ENCODE peak calls at places on chromosome 7, in four cellular contexts. C is suprapubic skin, B is lower lobe of right lung, D is breast epithelium. J is an unnamed sample.

GRCh38 chr7:23696916-23697441 is 13.0 kb upstream of the STK31 start:
- DNase-seq in B (peak; percentile 75), C (no peak), D (no peak), J (peak; percentile 58)

GRCh38 chr7:148492157-148492860 is 98.3 kb upstream of the C7orf33 start:
- DNase-seq in B (no peak), C (no peak), D (no peak), J (no peak)

GRCh38 chr7:46764100-46764941 is 817.6 kb downstream of the TNS3 start:
- DNase-seq in D (no peak), C (no peak), B (no peak), J (peak; percentile 98)

GRCh38 chr7:46932656-46933424 is 649.1 kb downstream of the TNS3 start:
- DNase-seq in D (peak; percentile 44), C (peak; percentile 67), B (no peak), J (peak; percentile 94)

GRCh38 chr7:99375070-99375807 is 709 bp downstream of the ARPC1B start:
- DNase-seq in D (no peak), C (peak; percentile 89), B (peak; percentile 89), J (peak; percentile 87)

GRCh38 chr7:137670521-137671064 is 176.2 kb downstream of the DGKI start:
- DNase-seq in C (no peak), B (no peak), D (no peak), J (peak; percentile 92)

GRCh38 chr7:134527979-134528371 is 608 bp downstream of the AKR1B10 start:
- DNase-seq in D (no peak), C (no peak), B (no peak), J (peak; percentile 82)

GRCh38 chr7:45421826-45422225 is 152.3 kb upstream of the ADCY1 start:
- DNase-seq in D (no peak), C (no peak), B (no peak), J (no peak)

GRCh38 chr7:824106-824505 is 8.2 kb upstream of the SUN1 start:
- DNase-seq in B (no peak), C (no peak), D (no peak), J (peak; percentile 22)

GRCh38 chr7:71414490-71414889 is 282.5 kb downstream of the GALNT17 start:
- DNase-seq in C (peak; percentile 67), D (peak; percentile 19), B (no peak), J (no peak)

GRCh38 chr7:43879477-43879876 is 10.2 kb upstream of the MRPS24 start:
- DNase-seq in D (no peak), B (no peak), C (no peak), J (peak; percentile 94)

DNA sequence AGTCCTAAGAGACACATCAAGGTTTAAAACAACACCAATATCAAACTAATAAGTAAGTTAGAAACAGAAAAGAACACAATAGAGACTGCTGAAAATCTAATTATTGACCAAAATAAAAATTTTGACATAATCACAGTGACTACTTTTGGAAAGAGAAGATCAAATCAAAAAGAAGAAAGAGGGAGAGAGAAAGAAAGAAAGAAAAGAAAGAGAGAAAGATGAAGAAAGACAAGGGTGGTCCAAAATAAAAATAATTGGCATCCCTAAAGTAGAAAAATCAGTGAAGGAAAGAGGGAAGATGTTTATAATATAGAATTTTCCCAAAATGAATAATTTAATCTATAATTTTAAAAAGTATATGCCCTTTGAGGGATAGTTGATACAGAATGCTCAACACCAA is 118.8 kb upstream of the VIPR2 start:
- DNase-seq in C (no peak), D (no peak), B (no peak), J (no peak)
- H3K9me3 ChIP-seq in C (no peaks in the 10 kb centered on the region), D (no peaks in the 10 kb centered on the region), B (peaks cover 8% of the 10 kb centered on the region), J (no peaks in the 10 kb centered on the region)

GRCh38 chr7:13797545-13797944 is 191.9 kb downstream of the ETV1 start:
- DNase-seq in D (no peak), B (no peak), C (no peak), J (no peak)

GRCh38 chr7:13801669-13802068 is 187.8 kb downstream of the ETV1 start:
- DNase-seq in D (no peak), C (no peak), B (no peak), J (no peak)

GRCh38 chr7:13800694-13801448 is 188.6 kb downstream of the ETV1 start:
- DNase-seq in B (no peak), D (no peak), C (no peak), J (peak; percentile 93)

GRCh38 chr7:13802651-13803050 is 186.8 kb downstream of the ETV1 start:
- DNase-seq in B (no peak), C (no peak), D (no peak), J (no peak)

DNA sequence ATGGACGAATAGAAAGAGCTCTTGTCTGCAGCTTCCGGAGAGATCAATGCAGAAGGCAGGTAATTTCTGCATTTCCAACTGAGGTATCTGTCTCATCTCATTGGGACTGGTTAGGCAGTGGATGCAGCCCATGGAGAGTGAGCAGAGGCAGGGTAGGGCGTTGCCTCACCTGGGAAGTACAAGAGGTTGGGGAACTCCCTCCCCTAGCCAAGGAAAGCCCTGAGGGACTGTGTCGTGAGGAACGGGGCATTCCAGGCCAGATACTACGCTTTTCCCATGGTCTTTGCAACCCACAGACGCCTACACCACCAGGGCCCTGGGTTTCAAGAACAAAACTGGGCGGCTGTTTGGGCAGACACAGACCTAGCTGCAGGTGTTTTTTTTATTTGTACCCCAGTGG is 186.3 kb downstream of the ETV1 start:
- DNase-seq in B (no peak), D (no peak), C (no peak), J (no peak)
- H3K9me3 ChIP-seq in B (no peaks in the 10 kb centered on the region), D (no peaks in the 10 kb centered on the region), C (no peaks in the 10 kb centered on the region), J (no peaks in the 10 kb centered on the region)

DNA sequence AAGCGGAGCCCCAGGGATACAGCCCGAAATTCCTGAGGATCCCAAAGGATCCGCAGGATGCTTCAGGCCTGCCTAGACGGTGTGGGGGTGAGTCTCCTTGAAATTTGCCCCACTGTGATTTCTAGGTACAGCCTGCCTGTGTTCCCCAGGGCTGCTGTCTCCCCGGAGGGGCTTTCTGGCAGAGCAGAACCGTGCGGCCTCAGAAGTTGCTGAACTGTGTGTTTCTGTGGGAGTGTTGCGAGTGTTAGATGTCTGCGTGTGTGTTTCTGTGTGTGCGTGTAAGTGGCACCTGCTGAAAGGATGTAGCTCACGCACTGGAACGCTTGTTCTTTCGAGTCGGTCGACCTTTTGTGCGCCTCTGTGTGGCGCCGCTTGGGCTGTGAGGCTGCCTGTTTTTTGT is 27.8 kb upstream of the ZNF273 start:
- DNase-seq in D (no peak), C (no peak), B (no peak), J (no peak)
- H3K9me3 ChIP-seq in D (peaks cover 2% of the 10 kb centered on the region), C (no peaks in the 10 kb centered on the region), B (no peaks in the 10 kb centered on the region), J (no peaks in the 10 kb centered on the region)

GRCh38 chr7:64223366-64223765 is 4.9 kb upstream of the ZNF679 start:
- DNase-seq in D (no peak), B (no peak), C (no peak), J (no peak)
- H3K9me3 ChIP-seq in D (peaks cover 17% of the 10 kb centered on the region), B (peaks cover 65% of the 10 kb centered on the region), C (peaks cover 47% of the 10 kb centered on the region), J (peaks cover 4% of the 10 kb centered on the region)

GRCh38 chr7:63039882-63040281 is 958.8 kb upstream of the ZNF722 start:
- DNase-seq in C (no peak), B (no peak), D (no peak), J (no peak)
- H3K9me3 ChIP-seq in C (peaks cover 41% of the 10 kb centered on the region), B (peaks cover 8% of the 10 kb centered on the region), D (peaks cover 26% of the 10 kb centered on the region), J (no peaks in the 10 kb centered on the region)

DNA sequence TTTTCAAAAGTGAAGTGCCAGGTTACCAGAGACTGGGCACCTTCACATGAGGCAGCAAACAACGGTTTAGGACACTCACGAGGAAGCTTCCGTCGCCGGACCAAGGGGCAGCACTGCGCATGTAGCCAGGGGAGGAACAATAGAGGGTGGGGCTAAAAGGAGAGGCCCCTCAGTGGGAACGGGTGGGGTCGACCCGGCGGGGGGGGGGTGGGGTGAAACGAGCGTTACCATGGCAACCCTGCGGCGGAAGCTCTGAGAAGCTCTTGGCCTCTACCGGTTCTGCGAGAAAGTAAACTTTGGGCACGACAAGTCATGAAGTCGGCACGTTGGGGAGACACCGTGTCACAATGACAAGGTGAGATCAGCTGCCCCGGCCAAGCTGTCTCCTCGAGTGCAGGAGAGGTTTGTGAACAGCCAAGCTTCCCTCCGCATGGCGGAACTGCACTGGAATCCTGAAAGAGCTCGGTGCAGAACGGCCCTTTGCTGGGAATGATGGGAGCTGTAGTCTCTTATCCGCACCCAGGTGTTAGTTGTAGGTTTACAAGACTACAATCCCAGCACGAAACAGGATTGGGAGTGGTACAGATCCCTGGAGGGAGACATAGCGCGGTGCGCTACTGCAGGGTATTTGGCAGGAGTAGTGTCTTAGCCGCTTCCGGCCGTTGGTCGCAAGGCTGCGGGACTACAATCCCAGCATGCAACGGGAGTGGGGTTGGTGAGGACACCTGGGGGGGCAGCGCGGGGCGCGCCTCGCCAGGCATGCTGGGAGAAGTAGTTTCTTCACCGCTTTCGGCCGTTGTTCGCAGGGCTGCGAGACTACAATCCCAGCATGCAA is 72.8 kb upstream of the ZNF722 start:
- DNase-seq in B (peak; percentile 95), C (no peak), D (peak; percentile 93), J (peak; percentile 87)
- H3K9me3 ChIP-seq in B (peaks cover under 1% of the 10 kb centered on the region), C (no peaks in the 10 kb centered on the region), D (peaks cover 25% of the 10 kb centered on the region), J (no peaks in the 10 kb centered on the region)

DNA sequence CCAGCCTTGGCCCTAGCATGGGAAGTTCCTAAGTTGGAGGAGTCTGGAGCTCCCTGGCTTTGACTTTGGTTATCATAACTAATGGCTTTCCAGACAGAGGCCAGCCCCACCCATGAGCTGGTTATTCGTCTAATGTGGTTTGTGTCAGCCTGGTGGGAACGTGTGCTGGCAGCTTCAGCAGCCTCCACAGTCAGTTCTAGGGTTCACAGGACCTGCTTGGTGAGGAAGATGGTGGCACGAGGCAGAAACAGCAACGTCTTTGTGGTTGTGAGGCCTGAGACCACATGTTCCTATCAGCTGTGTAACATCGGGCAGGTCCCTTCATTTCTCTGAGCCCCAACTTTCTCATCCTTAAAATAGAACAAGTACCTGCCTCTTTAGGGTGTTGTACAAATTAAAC is 103.0 kb downstream of the PAXIP1 start:
- DNase-seq in C (no peak), B (no peak), D (no peak), J (no peak)
- H3K9me3 ChIP-seq in C (no peaks in the 10 kb centered on the region), B (no peaks in the 10 kb centered on the region), D (no peaks in the 10 kb centered on the region), J (no peaks in the 10 kb centered on the region)

GRCh38 chr7:6650521-6651011 is 13.4 kb downstream of the ZNF316 start:
- DNase-seq in C (no peak), D (no peak), B (no peak), J (no peak)
- H3K9me3 ChIP-seq in C (no peaks in the 10 kb centered on the region), D (peaks cover 15% of the 10 kb centered on the region), B (peaks cover 6% of the 10 kb centered on the region), J (no peaks in the 10 kb centered on the region)